ENCODE peak calls at places on chromosomes 2 and 18, in ten cellular contexts. W is T-helper 17 cell; X is activated B cell treated with CpG ODN at 0.5 μM for 24 hours; P is hypothalamus; Y is pancreas; H is activated T-cell treated with anti-CD3 and anti-CD28 coated beads for 1 hour; K is stimulated activated CD4-positive, alpha-beta T cell treated with anti-CD3 and anti-CD28 coated beads, Interleukin-12 subunit alpha, Interleukin-12 subunit beta, amount 100 ng/mL, for 48 hours; A is fibroblast of mammary gland; S is NCI-H2081; E is uterus. J is an unnamed sample.

GRCh38 chr2:88180594-88181240 is 10.6 kb downstream of the THNSL2 start:
- DNase-seq in W (no peak), X (no peak), P (no peak), Y (no peak), H (no peak), K (no peak), A (peak), S (no peak), E (no peak), J (no peak)

GRCh38 chr2:218125095-218125494 is 733 bp upstream of the CXCR2 start:
- DNase-seq in W (no peak), X (no peak), P (no peak), Y (no peak), H (no peak), K (no peak), A (peak), S (no peak), E (no peak), J (peak)

GRCh38 chr2:236342507-236342906 is 78.3 kb upstream of the ASB18 start:
- DNase-seq in W (no peak), X (no peak), P (no peak), Y (no peak), H (no peak), K (no peak), A (no peak), S (no peak), E (no peak), J (no peak)

GRCh38 chr2:32931945-32932709 is 14.6 kb upstream of the LTBP1 start:
- DNase-seq in W (no peak), X (no peak), P (no peak), Y (no peak), H (no peak), K (no peak), A (no peak), S (no peak), E (no peak), J (no peak)

GRCh38 chr2:165018207-165018606 is 62.9 kb upstream of the SLC38A11 start:
- DNase-seq in W (no peak), X (no peak), P (no peak), Y (no peak), H (no peak), K (no peak), A (no peak), S (no peak), E (no peak), J (no peak)

GRCh38 chr18:9707381-9708056 is 582 bp upstream of the RAB31 start:
- DNase-seq in W (no peak), X (no peak), P (no peak), Y (no peak), H (no peak), K (no peak), A (no peak), S (no peak), E (peak), J (no peak)

GRCh38 chr2:181393472-181393871 is 63.7 kb upstream of the ITGA4 start:
- DNase-seq in W (no peak), X (no peak), P (no peak), Y (no peak), H (no peak), K (no peak), A (peak), S (peak), E (no peak), J (peak)

GRCh38 chr18:55382277-55382805 is 205.7 kb downstream of the TCF4 start:
- DNase-seq in W (no peak), X (no peak), P (no peak), Y (no peak), H (no peak), K (no peak), A (peak), S (no peak), E (no peak), J (no peak)

GRCh38 chr2:71505086-71505769 is 51.9 kb downstream of the DYSF start:
- DNase-seq in W (no peak), X (no peak), P (no peak), Y (no peak), H (no peak), K (no peak), A (no peak), S (no peak), E (no peak), J (no peak)

GRCh38 chr18:50651334-50651733 is 91.4 kb downstream of the MAPK4 start:
- DNase-seq in W (no peak), X (no peak), P (no peak), Y (no peak), H (no peak), K (no peak), A (no peak), S (no peak), E (no peak), J (no peak)

GRCh38 chr2:97928591-97928990 is 67.2 kb downstream of the TMEM131 start:
- DNase-seq in W (no peak), X (no peak), P (no peak), Y (no peak), H (no peak), K (no peak), A (no peak), S (no peak), E (no peak), J (no peak)

GRCh38 chr2:70934981-70935380 is 719 bp upstream of the ATP6V1B1 start:
- DNase-seq in W (no peak), X (no peak), P (no peak), Y (no peak), H (no peak), K (no peak), A (no peak), S (no peak), E (no peak), J (no peak)

GRCh38 chr18:50986360-50987087 is 18.7 kb downstream of the ELAC1 start:
- DNase-seq in W (no peak), X (no peak), P (no peak), Y (no peak), H (no peak), K (no peak), A (peak), S (no peak), E (no peak), J (no peak)

GRCh38 chr18:36419913-36420531 is 122.5 kb downstream of the FHOD3 start:
- DNase-seq in W (no peak), X (no peak), P (no peak), Y (no peak), H (no peak), K (no peak), A (peak), S (no peak), E (no peak), J (no peak)

GRCh38 chr2:143259368-143259958 is 130.2 kb downstream of the ARHGAP15 start:
- DNase-seq in W (peak), X (no peak), P (peak), Y (peak), H (peak), K (peak), A (peak), S (peak), E (peak), J (peak)

GRCh38 chr18:76126327-76126726 is 368.7 kb downstream of the ZNF516 start:
- DNase-seq in W (no peak), X (no peak), P (no peak), Y (no peak), H (no peak), K (no peak), A (no peak), S (no peak), E (no peak), J (no peak)

GRCh38 chr2:179274749-179275148 is 10.1 kb upstream of the SESTD1 start:
- DNase-seq in W (no peak), X (no peak), P (no peak), Y (no peak), H (no peak), K (no peak), A (no peak), S (no peak), E (no peak), J (peak)